ENCODE peak calls at places on chromosomes 6 and 20, in nine cellular contexts. X is NCI-H69; A is Karpas-422; M is NCI-H460; O is hippocampal formation; S is CD8-positive, alpha-beta T cell; J is activated CD4-positive, CD25-positive, alpha-beta regulatory T cell; B is activated CD8-positive, alpha-beta memory T cell treated with anti-CD3 and anti-CD28 coated beads for 24 hours; V is SW 1271. D is an unnamed sample.

GRCh38 chr20:40160151-40160550 is 528.9 kb downstream of the MAFB start:
- DNase-seq in X (peak), A (peak), M (peak), O (peak), S (no peak), J (no peak), B (no peak), V (peak), D (peak)

GRCh38 chr6:37024665-37025337 is 19.3 kb downstream of the FGD2 start:
- DNase-seq in X (peak), A (no peak), M (no peak), O (no peak), S (no peak), J (no peak), B (peak), V (no peak), D (peak)

GRCh38 chr6:101832371-101832770 is 438.9 kb downstream of the GRIK2 start:
- DNase-seq in X (peak), A (no peak), M (no peak), O (no peak), S (no peak), J (no peak), B (no peak), V (no peak), D (peak)

GRCh38 chr6:167550936-167551633 is 226.2 kb downstream of the TTLL2 start:
- DNase-seq in X (no peak), A (no peak), M (no peak), O (peak), S (no peak), J (no peak), B (no peak), V (no peak), D (no peak)

GRCh38 chr20:17624551-17625245 is 54.8 kb downstream of the DSTN start:
- DNase-seq in X (no peak), A (no peak), M (no peak), O (no peak), S (no peak), J (no peak), B (no peak), V (no peak), D (no peak)

GRCh38 chr6:45454008-45454911 is 76.5 kb upstream of the SUPT3H start:
- DNase-seq in X (no peak), A (no peak), M (no peak), O (no peak), S (no peak), J (no peak), B (no peak), V (peak), D (peak)

GRCh38 chr20:24703284-24703610 is 233.8 kb downstream of the SYNDIG1 start:
- DNase-seq in X (no peak), A (no peak), M (no peak), O (no peak), S (no peak), J (no peak), B (peak), V (no peak), D (no peak)

GRCh38 chr6:132515386-132515785 is 2.5 kb upstream of the STX7 start:
- DNase-seq in X (no peak), A (no peak), M (no peak), O (no peak), S (no peak), J (no peak), B (no peak), V (no peak), D (no peak)

GRCh38 chr6:94323853-94324252 is 904.5 kb upstream of the EPHA7 start:
- DNase-seq in X (peak), A (peak), M (no peak), O (no peak), S (no peak), J (no peak), B (no peak), V (peak), D (peak)

GRCh38 chr6:80382796-80383195 is 276.3 kb downstream of the BCKDHB start:
- DNase-seq in X (peak), A (no peak), M (no peak), O (no peak), S (no peak), J (no peak), B (no peak), V (no peak), D (no peak)

GRCh38 chr6:68740828-68741500 is 105.9 kb downstream of the ADGRB3 start:
- DNase-seq in X (no peak), A (no peak), M (no peak), O (no peak), S (no peak), J (no peak), B (no peak), V (no peak), D (peak)

GRCh38 chr6:111978826-111979225 is 75.1 kb upstream of the CCN6 start:
- DNase-seq in X (peak), A (no peak), M (no peak), O (no peak), S (no peak), J (no peak), B (peak), V (no peak), D (no peak)

GRCh38 chr20:31722388-31723281 is at the start of gene BCL2L1:
- DNase-seq in X (peak), A (peak), M (peak), O (peak), S (peak), J (peak), B (peak), V (peak), D (peak)

GRCh38 chr6:121260651-121261102 is 73.6 kb downstream of the TBC1D32 start:
- DNase-seq in X (no peak), A (no peak), M (no peak), O (no peak), S (no peak), J (no peak), B (no peak), V (no peak), D (no peak)

GRCh38 chr6:105402090-105402980 is 547 bp downstream of the PREP start:
- DNase-seq in X (peak), A (peak), M (no peak), O (no peak), S (peak), J (no peak), B (no peak), V (peak), D (peak)

GRCh38 chr6:63637865-63638445 is 2.4 kb downstream of the PHF3 start:
- DNase-seq in X (no peak), A (no peak), M (no peak), O (no peak), S (no peak), J (no peak), B (no peak), V (peak), D (no peak)

GRCh38 chr6:147212618-147213017 is 8.4 kb downstream of the STXBP5 start:
- DNase-seq in X (peak), A (no peak), M (no peak), O (no peak), S (no peak), J (no peak), B (no peak), V (no peak), D (no peak)

GRCh38 chr6:148608211-148608951 is 138.4 kb upstream of the UST start:
- DNase-seq in X (no peak), A (peak), M (no peak), O (no peak), S (no peak), J (no peak), B (no peak), V (peak), D (no peak)

GRCh38 chr6:39961178-39961577 is 26.9 kb upstream of the MOCS1 start:
- DNase-seq in X (no peak), A (no peak), M (no peak), O (no peak), S (no peak), J (no peak), B (no peak), V (no peak), D (no peak)

GRCh38 chr20:54745780-54746179 is 270.4 kb downstream of the DOK5 start:
- DNase-seq in X (no peak), A (no peak), M (no peak), O (no peak), S (no peak), J (no peak), B (no peak), V (no peak), D (no peak)

GRCh38 chr20:38692436-38693411 is 31.6 kb upstream of the SLC32A1 start:
- DNase-seq in X (no peak), A (peak), M (peak), O (peak), S (peak), J (no peak), B (peak), V (peak), D (peak)

GRCh38 chr6:108966855-108967755 is 118.9 kb downstream of the ARMC2 start:
- DNase-seq in X (peak), A (no peak), M (no peak), O (no peak), S (peak), J (no peak), B (no peak), V (no peak), D (no peak)

GRCh38 chr6:119349341-119350201 is at the start of gene MAN1A1:
- DNase-seq in X (peak), A (peak), M (peak), O (peak), S (peak), J (peak), B (peak), V (peak), D (peak)

GRCh38 chr20:4227085-4227821 is 211.9 kb upstream of the RNF24 start:
- DNase-seq in X (no peak), A (peak), M (peak), O (no peak), S (no peak), J (no peak), B (no peak), V (peak), D (peak)

D was measured in DMS53.